ENCODE peak calls at places on chromosome 14, in six cellular contexts. V is caudate nucleus; D is CD4-positive, CD25-positive, alpha-beta regulatory T cell; J is fibroblast of lung; M is lung; E is stimulated activated CD8-positive, alpha-beta memory T cell treated with anti-CD3 and anti-CD28 coated beads, Interleukin-4, amount 100 ng/mL, for 1 hour. Z is an unnamed sample.

GRCh38 chr14:81936348-81936747 is 402.7 kb upstream of the SEL1L start:
- DNase-seq in V (no peak), D (no peak), J (no peak), M (no peak), E (no peak), Z (no peak)

GRCh38 chr14:57199911-57200310 is 68.8 kb downstream of the EXOC5 start:
- DNase-seq in V (no peak), D (no peak), J (peak), M (no peak), E (no peak), Z (no peak)

GRCh38 chr14:68442828-68443460 is 349.9 kb downstream of the ZFP36L1 start:
- DNase-seq in V (no peak), D (no peak), J (peak), M (no peak), E (no peak), Z (no peak)

GRCh38 chr14:34199585-34199984 is 248.7 kb upstream of the EGLN3 start:
- DNase-seq in V (no peak), D (no peak), J (peak), M (no peak), E (no peak), Z (no peak)

GRCh38 chr14:64149921-64150320 is 144.2 kb downstream of the ESR2 start:
- DNase-seq in V (no peak), D (no peak), J (no peak), M (peak), E (no peak), Z (no peak)

GRCh38 chr14:101600336-101600890 is 39.1 kb downstream of the DIO3 start:
- DNase-seq in V (no peak), D (no peak), J (no peak), M (no peak), E (no peak), Z (no peak)

GRCh38 chr14:58477653-58478052 is 50.1 kb downstream of the KIAA0586 start:
- DNase-seq in V (no peak), D (no peak), J (no peak), M (no peak), E (no peak), Z (no peak)

GRCh38 chr14:68683326-68683725 is 109.5 kb downstream of the ZFP36L1 start:
- DNase-seq in V (no peak), D (no peak), J (no peak), M (no peak), E (no peak), Z (no peak)

GRCh38 chr14:59301354-59301753 is 112.9 kb downstream of the DAAM1 start:
- DNase-seq in V (no peak), D (peak), J (no peak), M (no peak), E (no peak), Z (no peak)

GRCh38 chr14:72049462-72049861 is 117.2 kb downstream of the RGS6 start:
- DNase-seq in V (no peak), D (no peak), J (no peak), M (no peak), E (no peak), Z (no peak)

GRCh38 chr14:61188936-61189808 is 92.0 kb downstream of the TMEM30B start:
- DNase-seq in V (no peak), D (no peak), J (peak), M (peak), E (no peak), Z (peak)

GRCh38 chr14:83885748-83886382 is 1644.1 kb upstream of the FLRT2 start:
- DNase-seq in V (no peak), D (no peak), J (no peak), M (no peak), E (no peak), Z (no peak)

GRCh38 chr14:95499354-95499750 is 17.1 kb downstream of the SYNE3 start:
- DNase-seq in V (no peak), D (no peak), J (no peak), M (no peak), E (no peak), Z (no peak)

Z was measured in NCI-H460.